ENCODE peak calls at places on chromosome X, in nine cellular contexts. V is CD4-positive, alpha-beta memory T cell; T is ovary; O is GM23248; I is left ventricle myocardium inferior; Q is pancreas; M is heart left ventricle; Y is mucosa of descending colon; C is small intestine. G is an unnamed sample.

GRCh38 chrX:102765217-102765616 is 44.7 kb downstream of the GPRASP3 start:
- DNase-seq in V (no peak), T (peak; percentile 45), O (peak; percentile 69), I (no peak), Q (no peak), M (peak; percentile 10), Y (no peak), C (no peak), G (no peak)

GRCh38 chrX:13761606-13762005 is 27.1 kb downstream of the OFD1 start:
- DNase-seq in V (no peak), T (no peak), O (no peak), I (no peak), Q (no peak), M (no peak), Y (no peak), C (no peak), G (no peak)

GRCh38 chrX:45232139-45232538 is 31.5 kb upstream of the DIPK2B start:
- DNase-seq in V (peak; percentile 33), T (no peak), O (no peak), I (no peak), Q (no peak), M (no peak), Y (no peak), C (no peak), G (no peak)

GRCh38 chrX:38804481-38805293 is 3.4 kb downstream of the MID1IP1 start:
- DNase-seq in V (no peak), T (peak; percentile 37), O (peak; percentile 70), I (peak; percentile 33), Q (peak; percentile 41), M (peak; percentile 17), Y (peak; percentile 63), C (peak; percentile 21), G (peak; percentile 23)

GRCh38 chrX:101287402-101287801 is 3.7 kb downstream of the TAF7L start:
- DNase-seq in V (peak; percentile 23), T (no peak), O (peak; percentile 49), I (no peak), Q (no peak), M (no peak), Y (no peak), C (peak; percentile 32), G (no peak)

GRCh38 chrX:140709421-140709846 is at the start of gene LINC00632:
- DNase-seq in V (no peak), T (no peak), O (no peak), I (no peak), Q (no peak), M (no peak), Y (no peak), C (no peak), G (no peak)

GRCh38 chrX:16785247-16786138 is 773 bp upstream of the TXLNG start:
- DNase-seq in V (no peak), T (peak; percentile 33), O (peak; percentile 18), I (no peak), Q (peak; percentile 6), M (no peak), Y (peak; percentile 44), C (peak; percentile 32), G (peak; percentile 46)

GRCh38 chrX:40314070-40314469 is 216.3 kb upstream of the BCOR start:
- DNase-seq in V (no peak), T (no peak), O (no peak), I (no peak), Q (no peak), M (no peak), Y (peak; percentile 25), C (no peak), G (no peak)

GRCh38 chrX:137695405-137695804 is 129.5 kb downstream of the ZIC3 start:
- DNase-seq in V (no peak), T (no peak), O (no peak), I (no peak), Q (no peak), M (no peak), Y (no peak), C (no peak), G (no peak)

GRCh38 chrX:40031861-40032422 is 65.8 kb downstream of the BCOR start:
- DNase-seq in V (no peak), T (no peak), O (no peak), I (no peak), Q (no peak), M (no peak), Y (no peak), C (no peak), G (no peak)

GRCh38 chrX:105645667-105646354 is 176.5 kb upstream of the NRK start:
- DNase-seq in V (no peak), T (no peak), O (no peak), I (no peak), Q (no peak), M (no peak), Y (no peak), C (no peak), G (no peak)

DNA sequence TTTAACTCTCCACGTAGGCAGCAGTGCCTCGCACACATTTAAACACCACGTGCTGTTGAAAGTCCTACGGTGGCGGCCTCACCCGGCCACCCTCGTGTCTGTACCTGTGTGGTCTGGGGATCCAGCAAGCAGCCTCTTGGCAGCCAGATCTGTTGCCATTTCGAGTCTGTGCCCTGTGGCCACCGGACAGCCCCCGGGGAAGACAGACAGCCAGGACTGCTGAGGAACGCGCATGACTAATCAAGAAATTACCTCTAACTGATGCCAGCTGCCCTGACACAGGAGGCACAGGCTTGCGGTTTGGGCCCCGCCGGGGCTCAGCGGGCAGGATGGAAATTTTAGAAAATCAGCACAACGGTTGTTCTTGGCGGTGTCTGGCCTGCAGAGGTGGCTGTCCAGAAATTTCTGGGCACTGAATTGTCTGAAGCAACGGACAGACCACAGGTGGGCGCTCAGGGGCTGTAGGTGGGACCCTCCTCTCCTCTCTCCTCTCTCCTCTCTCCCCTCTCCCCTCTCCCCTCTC is 15.6 kb upstream of the ASMTL start:
- DNase-seq in V (peak; percentile 75), T (no peak), O (peak; percentile 70), I (no peak), Q (no peak), M (peak; percentile 4), Y (no peak), C (no peak), G (peak; percentile 71)
- H3K36me3 ChIP-seq in V (peaks cover 26% of the 10 kb centered on the region), T (no peaks in the 10 kb centered on the region), O (no peaks in the 10 kb centered on the region), I (no peaks in the 10 kb centered on the region), Q (no peaks in the 10 kb centered on the region), M (no peaks in the 10 kb centered on the region), Y (no peaks in the 10 kb centered on the region), C (no peaks in the 10 kb centered on the region), G (no peaks in the 10 kb centered on the region)

GRCh38 chrX:78957768-78958130 is 12.6 kb downstream of the P2RY10 start:
- DNase-seq in V (no peak), T (no peak), O (no peak), I (no peak), Q (no peak), M (no peak), Y (no peak), C (no peak), G (no peak)
- H3K36me3 ChIP-seq in V (peaks cover 9% of the 10 kb centered on the region), T (no peaks in the 10 kb centered on the region), O (no peaks in the 10 kb centered on the region), I (no peaks in the 10 kb centered on the region), Q (no peaks in the 10 kb centered on the region), M (no peaks in the 10 kb centered on the region), Y (no peaks in the 10 kb centered on the region), C (no peaks in the 10 kb centered on the region), G (no peaks in the 10 kb centered on the region)

GRCh38 chrX:1398431-1399340 is 6.8 kb upstream of the SLC25A6 start:
- DNase-seq in V (no peak), T (no peak), O (no peak), I (peak; percentile 12), Q (no peak), M (no peak), Y (peak; percentile 28), C (no peak), G (no peak)

GRCh38 chrX:1401611-1402430 is 9.9 kb upstream of the SLC25A6 start:
- DNase-seq in V (no peak), T (no peak), O (no peak), I (peak; percentile 12), Q (no peak), M (no peak), Y (peak; percentile 26), C (no peak), G (no peak)

GRCh38 chrX:1403228-1403627 is 11.3 kb upstream of the SLC25A6 start:
- DNase-seq in V (no peak), T (no peak), O (no peak), I (no peak), Q (no peak), M (no peak), Y (peak; percentile 20), C (no peak), G (no peak)

GRCh38 chrX:1400049-1400448 is 8.1 kb upstream of the SLC25A6 start:
- DNase-seq in V (no peak), T (no peak), O (no peak), I (peak; percentile 9), Q (no peak), M (no peak), Y (no peak), C (no peak), G (no peak)

GRCh38 chrX:1400731-1401471 is 9.0 kb upstream of the SLC25A6 start:
- DNase-seq in V (no peak), T (no peak), O (no peak), I (peak; percentile 10), Q (no peak), M (no peak), Y (peak; percentile 42), C (peak; percentile 52), G (no peak)
- H3K36me3 ChIP-seq in V (peaks cover 28% of the 10 kb centered on the region), T (no peaks in the 10 kb centered on the region), O (peaks cover 15% of the 10 kb centered on the region), I (peaks cover 56% of the 10 kb centered on the region), Q (no peaks in the 10 kb centered on the region), M (no peaks in the 10 kb centered on the region), Y (peaks cover 5% of the 10 kb centered on the region), C (peaks cover 16% of the 10 kb centered on the region), G (peaks cover 5% of the 10 kb centered on the region)

GRCh38 chrX:48996969-48997368 is 5.1 kb downstream of the GRIPAP1 start:
- DNase-seq in V (no peak), T (no peak), O (no peak), I (no peak), Q (no peak), M (no peak), Y (no peak), C (no peak), G (no peak)

GRCh38 chrX:48997865-48998264 is 4.2 kb downstream of the GRIPAP1 start:
- DNase-seq in V (no peak), T (no peak), O (no peak), I (no peak), Q (no peak), M (no peak), Y (no peak), C (no peak), G (no peak)

GRCh38 chrX:48999030-48999429 is 3.0 kb downstream of the GRIPAP1 start:
- DNase-seq in V (no peak), T (no peak), O (no peak), I (no peak), Q (no peak), M (no peak), Y (no peak), C (no peak), G (no peak)

GRCh38 chrX:48998391-48998790 is 3.7 kb downstream of the GRIPAP1 start:
- DNase-seq in V (no peak), T (no peak), O (no peak), I (no peak), Q (no peak), M (no peak), Y (no peak), C (no peak), G (no peak)

GRCh38 chrX:48997455-48997854 is 4.6 kb downstream of the GRIPAP1 start:
- DNase-seq in V (no peak), T (no peak), O (no peak), I (no peak), Q (no peak), M (no peak), Y (no peak), C (no peak), G (no peak)
- H3K36me3 ChIP-seq in V (peaks cover 22% of the 10 kb centered on the region), T (no peaks in the 10 kb centered on the region), O (no peaks in the 10 kb centered on the region), I (peaks cover 23% of the 10 kb centered on the region), Q (no peaks in the 10 kb centered on the region), M (no peaks in the 10 kb centered on the region), Y (no peaks in the 10 kb centered on the region), C (no peaks in the 10 kb centered on the region), G (no peaks in the 10 kb centered on the region)

G was measured in transverse colon.